ENCODE peak calls at places on chromosome 20, in ten cellular contexts. One of them, this sample, is unnamed.

GRCh38 chr20:63628246-63628975 is 1.5 kb upstream of the GMEB2 start:
- DNase-seq in NB4: peak; percentile 95
- DNase-seq in HL-60: peak; percentile 92
- DNase-seq in AG04449: no peak
- DNase-seq in choroid plexus epithelial cell: peak; percentile 81
- DNase-seq in left lung: peak; percentile 83
- DNase-seq in psoas muscle: peak; percentile 59
- DNase-seq in left ventricle myocardium inferior: no peak
- DNase-seq in AG10803: peak; percentile 74
- DNase-seq in CD8-positive, alpha-beta T cell: peak; percentile 42
- DNase-seq in this sample: peak; percentile 89

GRCh38 chr20:37329481-37330165 is 16.3 kb upstream of the SRC start:
- DNase-seq in HL-60: no peak
- DNase-seq in left ventricle myocardium inferior: no peak
- DNase-seq in left lung: no peak
- DNase-seq in psoas muscle: no peak
- DNase-seq in CD8-positive, alpha-beta T cell: no peak
- DNase-seq in AG04449: no peak
- DNase-seq in choroid plexus epithelial cell: no peak
- DNase-seq in AG10803: no peak
- DNase-seq in NB4: no peak
- DNase-seq in this sample: no peak

GRCh38 chr20:11844691-11845090 is 73.0 kb upstream of the BTBD3 start:
- DNase-seq in AG10803: peak; percentile 70
- DNase-seq in choroid plexus epithelial cell: peak; percentile 7
- DNase-seq in NB4: no peak
- DNase-seq in AG04449: no peak
- DNase-seq in HL-60: no peak
- DNase-seq in left ventricle myocardium inferior: no peak
- DNase-seq in psoas muscle: no peak
- DNase-seq in CD8-positive, alpha-beta T cell: no peak
- DNase-seq in left lung: no peak
- DNase-seq in this sample: no peak

GRCh38 chr20:12963456-12963855 is 45.3 kb upstream of the SPTLC3 start:
- DNase-seq in AG04449: no peak
- DNase-seq in NB4: no peak
- DNase-seq in psoas muscle: no peak
- DNase-seq in choroid plexus epithelial cell: no peak
- DNase-seq in HL-60: no peak
- DNase-seq in left lung: no peak
- DNase-seq in left ventricle myocardium inferior: no peak
- DNase-seq in CD8-positive, alpha-beta T cell: no peak
- DNase-seq in AG10803: no peak
- DNase-seq in this sample: no peak

GRCh38 chr20:2880650-2881049 is 7.4 kb downstream of the PTPRA start:
- DNase-seq in choroid plexus epithelial cell: no peak
- DNase-seq in left lung: no peak
- DNase-seq in CD8-positive, alpha-beta T cell: no peak
- DNase-seq in HL-60: no peak
- DNase-seq in AG10803: no peak
- DNase-seq in NB4: no peak
- DNase-seq in psoas muscle: no peak
- DNase-seq in AG04449: no peak
- DNase-seq in left ventricle myocardium inferior: no peak
- DNase-seq in this sample: no peak

GRCh38 chr20:41393705-41394066 is 27.1 kb upstream of the EMILIN3 start:
- DNase-seq in HL-60: no peak
- DNase-seq in AG10803: no peak
- DNase-seq in NB4: no peak
- DNase-seq in choroid plexus epithelial cell: no peak
- DNase-seq in CD8-positive, alpha-beta T cell: no peak
- DNase-seq in left lung: no peak
- DNase-seq in psoas muscle: no peak
- DNase-seq in AG04449: no peak
- DNase-seq in left ventricle myocardium inferior: no peak
- DNase-seq in this sample: no peak

GRCh38 chr20:34506480-34506879 is 9.7 kb upstream of the DYNLRB1 start:
- DNase-seq in left ventricle myocardium inferior: no peak
- DNase-seq in AG10803: no peak
- DNase-seq in choroid plexus epithelial cell: no peak
- DNase-seq in psoas muscle: no peak
- DNase-seq in left lung: no peak
- DNase-seq in CD8-positive, alpha-beta T cell: no peak
- DNase-seq in AG04449: no peak
- DNase-seq in NB4: no peak
- DNase-seq in HL-60: no peak
- DNase-seq in this sample: no peak

GRCh38 chr20:32206383-32207210 is 946 bp downstream of the PLAGL2 start:
- DNase-seq in left ventricle myocardium inferior: no peak
- DNase-seq in left lung: no peak
- DNase-seq in NB4: no peak
- DNase-seq in AG10803: no peak
- DNase-seq in HL-60: no peak
- DNase-seq in AG04449: no peak
- DNase-seq in psoas muscle: no peak
- DNase-seq in choroid plexus epithelial cell: no peak
- DNase-seq in CD8-positive, alpha-beta T cell: no peak
- DNase-seq in this sample: no peak

GRCh38 chr20:62258499-62259293 is 20.4 kb downstream of the OSBPL2 start:
- DNase-seq in left lung: peak; percentile 58
- DNase-seq in CD8-positive, alpha-beta T cell: no peak
- DNase-seq in psoas muscle: peak; percentile 78
- DNase-seq in choroid plexus epithelial cell: peak; percentile 74
- DNase-seq in HL-60: no peak
- DNase-seq in AG04449: peak; percentile 47
- DNase-seq in left ventricle myocardium inferior: no peak
- DNase-seq in AG10803: peak; percentile 84
- DNase-seq in NB4: no peak
- DNase-seq in this sample: no peak

GRCh38 chr20:14498809-14499208 is 161.4 kb upstream of the FLRT3 start:
- DNase-seq in left lung: peak; percentile 50
- DNase-seq in HL-60: no peak
- DNase-seq in AG10803: no peak
- DNase-seq in choroid plexus epithelial cell: peak; percentile 36
- DNase-seq in NB4: no peak
- DNase-seq in psoas muscle: no peak
- DNase-seq in CD8-positive, alpha-beta T cell: no peak
- DNase-seq in left ventricle myocardium inferior: no peak
- DNase-seq in AG04449: no peak
- DNase-seq in this sample: no peak

GRCh38 chr20:57795347-57795697 is 85.5 kb upstream of the PMEPA1 start:
- DNase-seq in AG10803: peak; percentile 24
- DNase-seq in left ventricle myocardium inferior: peak; percentile 46
- DNase-seq in NB4: no peak
- DNase-seq in left lung: no peak
- DNase-seq in psoas muscle: no peak
- DNase-seq in AG04449: no peak
- DNase-seq in HL-60: no peak
- DNase-seq in CD8-positive, alpha-beta T cell: no peak
- DNase-seq in choroid plexus epithelial cell: peak; percentile 18
- DNase-seq in this sample: no peak

GRCh38 chr20:35541118-35541782 is 628 bp upstream of the ERGIC3 start:
- DNase-seq in HL-60: no peak
- DNase-seq in AG04449: no peak
- DNase-seq in left ventricle myocardium inferior: no peak
- DNase-seq in choroid plexus epithelial cell: no peak
- DNase-seq in NB4: no peak
- DNase-seq in AG10803: no peak
- DNase-seq in psoas muscle: no peak
- DNase-seq in CD8-positive, alpha-beta T cell: no peak
- DNase-seq in left lung: no peak
- DNase-seq in this sample: no peak

GRCh38 chr20:56274156-56274555 is 25.6 kb downstream of the MC3R start:
- DNase-seq in psoas muscle: no peak
- DNase-seq in CD8-positive, alpha-beta T cell: no peak
- DNase-seq in AG04449: no peak
- DNase-seq in left ventricle myocardium inferior: no peak
- DNase-seq in HL-60: no peak
- DNase-seq in choroid plexus epithelial cell: no peak
- DNase-seq in left lung: no peak
- DNase-seq in NB4: no peak
- DNase-seq in AG10803: no peak
- DNase-seq in this sample: no peak

GRCh38 chr20:56360133-56360898 is 1.5 kb downstream of the FAM210B start:
- DNase-seq in choroid plexus epithelial cell: no peak
- DNase-seq in AG10803: no peak
- DNase-seq in HL-60: no peak
- DNase-seq in psoas muscle: no peak
- DNase-seq in NB4: no peak
- DNase-seq in left lung: no peak
- DNase-seq in left ventricle myocardium inferior: no peak
- DNase-seq in AG04449: no peak
- DNase-seq in CD8-positive, alpha-beta T cell: no peak
- DNase-seq in this sample: no peak

GRCh38 chr20:16661738-16662137 is 68.1 kb upstream of the SNRPB2 start:
- DNase-seq in choroid plexus epithelial cell: no peak
- DNase-seq in HL-60: no peak
- DNase-seq in CD8-positive, alpha-beta T cell: no peak
- DNase-seq in left ventricle myocardium inferior: no peak
- DNase-seq in NB4: no peak
- DNase-seq in left lung: no peak
- DNase-seq in AG04449: no peak
- DNase-seq in psoas muscle: peak; percentile 42
- DNase-seq in AG10803: peak; percentile 2
- DNase-seq in this sample: no peak

DNA sequence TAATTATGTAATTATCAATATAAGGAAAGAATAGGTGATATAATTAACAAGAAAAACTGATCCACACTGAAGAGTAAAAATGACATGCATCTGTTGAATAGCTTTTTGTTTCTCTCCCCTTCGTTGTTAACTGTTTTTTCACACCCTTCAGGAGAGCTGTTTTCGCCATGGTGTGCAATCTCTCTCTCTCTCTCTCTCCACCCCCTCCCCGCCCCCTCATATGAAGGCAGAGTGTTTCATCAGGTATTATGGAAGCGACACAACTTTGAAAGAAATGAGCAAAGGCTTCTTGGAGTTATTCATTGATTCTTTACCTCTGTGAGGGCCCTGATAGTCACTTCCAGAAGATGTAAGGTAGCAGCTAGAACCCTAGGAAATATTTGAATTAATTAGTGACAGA is 154.2 kb upstream of the INSM1 start:
- DNase-seq in choroid plexus epithelial cell: no peak
- DNase-seq in AG10803: no peak
- DNase-seq in AG04449: no peak
- DNase-seq in CD8-positive, alpha-beta T cell: no peak
- DNase-seq in left lung: no peak
- DNase-seq in psoas muscle: no peak
- DNase-seq in HL-60: no peak
- DNase-seq in left ventricle myocardium inferior: no peak
- DNase-seq in NB4: no peak
- DNase-seq in this sample: no peak
- TF ChIP-seq CTCF in choroid plexus epithelial cell: no peak
- TF ChIP-seq CTCF in AG10803: no peak
- TF ChIP-seq CTCF in AG04449: no peak
- TF ChIP-seq CTCF in CD8-positive, alpha-beta T cell: no peak
- TF ChIP-seq CTCF in left lung: no peak
- TF ChIP-seq CTCF in psoas muscle: no peak
- TF ChIP-seq CTCF in HL-60: no peak
- TF ChIP-seq CTCF in left ventricle myocardium inferior: no peak
- TF ChIP-seq CTCF in NB4: no peak
- TF ChIP-seq CTCF in this sample: no peak

DNA sequence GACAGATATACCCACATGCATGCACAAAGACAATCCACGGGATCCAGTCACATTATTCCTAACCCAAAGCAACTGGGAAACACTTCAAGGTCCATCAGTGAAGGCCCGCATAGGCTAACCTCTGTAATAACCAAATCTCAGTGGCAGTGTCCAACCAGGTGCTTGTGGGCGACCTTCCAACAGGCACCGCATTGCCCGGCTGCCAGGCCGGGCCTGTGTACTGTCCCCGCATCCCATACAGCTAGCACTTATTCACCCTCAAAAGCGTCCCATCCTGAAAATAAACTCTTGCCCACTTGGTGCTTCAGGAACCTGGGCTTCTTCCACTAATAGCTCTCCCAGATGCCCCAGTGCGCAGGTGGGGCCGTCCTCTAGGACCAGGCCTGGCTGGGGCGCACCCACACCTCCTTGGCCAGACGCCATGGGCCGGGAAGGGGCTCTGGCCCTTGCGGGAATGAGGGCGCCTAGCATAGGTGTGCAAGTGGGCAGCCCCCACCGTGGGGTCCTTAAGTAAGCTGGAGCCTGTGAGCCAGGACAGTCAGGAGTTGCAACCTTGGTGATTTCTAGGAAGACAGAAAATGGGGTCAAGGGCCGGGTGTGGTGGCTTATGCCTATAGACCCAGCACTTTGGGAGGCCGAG is 1.1 kb upstream of the ENTPD6 start:
- DNase-seq in AG04449: no peak
- DNase-seq in NB4: no peak
- DNase-seq in HL-60: no peak
- DNase-seq in left lung: no peak
- DNase-seq in left ventricle myocardium inferior: no peak
- DNase-seq in psoas muscle: no peak
- DNase-seq in choroid plexus epithelial cell: no peak
- DNase-seq in AG10803: no peak
- DNase-seq in CD8-positive, alpha-beta T cell: no peak
- DNase-seq in this sample: no peak
- H3K4me3 ChIP-seq in AG04449: no peak overlapping the region
- H3K4me3 ChIP-seq in NB4: no peak overlapping the region
- H3K4me3 ChIP-seq in HL-60: no peak overlapping the region
- H3K4me3 ChIP-seq in left lung: no peak overlapping the region
- H3K4me3 ChIP-seq in left ventricle myocardium inferior: peak overlapping the region; percentile 98
- H3K4me3 ChIP-seq in psoas muscle: no peak overlapping the region
- H3K4me3 ChIP-seq in choroid plexus epithelial cell: no peak overlapping the region
- H3K4me3 ChIP-seq in AG10803: no peak overlapping the region
- H3K4me3 ChIP-seq in CD8-positive, alpha-beta T cell: peak overlapping the region; percentile 94
- H3K4me3 ChIP-seq in this sample: no peak overlapping the region

GRCh38 chr20:19886666-19887288 is 128.7 kb downstream of the RIN2 start:
- DNase-seq in NB4: no peak
- DNase-seq in psoas muscle: no peak
- DNase-seq in AG04449: no peak
- DNase-seq in left lung: no peak
- DNase-seq in AG10803: no peak
- DNase-seq in choroid plexus epithelial cell: peak; percentile 60
- DNase-seq in HL-60: no peak
- DNase-seq in left ventricle myocardium inferior: no peak
- DNase-seq in CD8-positive, alpha-beta T cell: no peak
- DNase-seq in this sample: no peak
- TF ChIP-seq CTCF in NB4: no peak
- TF ChIP-seq CTCF in psoas muscle: no peak
- TF ChIP-seq CTCF in AG04449: no peak
- TF ChIP-seq CTCF in left lung: no peak
- TF ChIP-seq CTCF in AG10803: peak; percentile 29
- TF ChIP-seq CTCF in choroid plexus epithelial cell: peak; percentile 51
- TF ChIP-seq CTCF in HL-60: no peak
- TF ChIP-seq CTCF in left ventricle myocardium inferior: peak; percentile 13
- TF ChIP-seq CTCF in CD8-positive, alpha-beta T cell: no peak
- TF ChIP-seq CTCF in this sample: no peak

DNA sequence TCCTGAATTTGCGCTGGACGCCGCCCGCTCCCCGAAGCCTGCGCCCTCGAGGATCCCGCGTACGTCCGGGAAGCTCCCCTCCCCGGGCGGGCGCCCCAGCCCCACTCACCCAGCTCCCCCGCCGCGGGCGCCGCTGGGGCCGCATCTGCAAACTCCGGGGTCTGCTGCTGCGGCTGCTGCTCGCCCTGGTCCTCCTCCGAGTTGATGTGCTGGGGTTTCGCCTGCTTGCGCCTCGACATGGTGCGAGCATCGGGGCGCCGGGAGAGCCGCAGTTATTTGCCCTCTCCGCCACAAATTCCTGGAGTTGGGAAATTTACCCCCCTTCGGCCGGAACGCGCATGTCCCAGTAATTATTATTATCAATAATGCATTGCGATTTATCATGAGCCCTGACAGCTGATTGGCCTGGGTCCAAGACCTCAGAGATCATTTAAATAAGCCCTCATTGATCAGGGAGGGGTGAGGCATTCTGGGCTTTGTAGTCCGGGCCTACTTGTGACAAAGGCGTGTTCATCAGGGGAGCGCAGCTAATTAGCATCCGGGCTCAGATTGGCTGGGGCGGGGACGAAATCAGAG is at the start of gene SALL4:
- DNase-seq in HL-60: no peak
- DNase-seq in CD8-positive, alpha-beta T cell: no peak
- DNase-seq in psoas muscle: no peak
- DNase-seq in AG04449: no peak
- DNase-seq in left lung: no peak
- DNase-seq in NB4: no peak
- DNase-seq in choroid plexus epithelial cell: peak; percentile 30
- DNase-seq in left ventricle myocardium inferior: no peak
- DNase-seq in AG10803: no peak
- DNase-seq in this sample: no peak
- H3K4me3 ChIP-seq in HL-60: peak within 1 kb of the TSS; percentile 10
- H3K4me3 ChIP-seq in CD8-positive, alpha-beta T cell: no peak within 1 kb of the TSS
- H3K4me3 ChIP-seq in psoas muscle: peak within 1 kb of the TSS; percentile 53
- H3K4me3 ChIP-seq in AG04449: peak within 1 kb of the TSS; percentile 57
- H3K4me3 ChIP-seq in left lung: peak within 1 kb of the TSS; percentile 33
- H3K4me3 ChIP-seq in NB4: no peak within 1 kb of the TSS
- H3K4me3 ChIP-seq in choroid plexus epithelial cell: peak within 1 kb of the TSS; percentile 61
- H3K4me3 ChIP-seq in left ventricle myocardium inferior: peak within 1 kb of the TSS; percentile 65
- H3K4me3 ChIP-seq in AG10803: peak within 1 kb of the TSS; percentile 66
- H3K4me3 ChIP-seq in this sample: no peak within 1 kb of the TSS

This sample was measured in GM12865.